ENCODE peak calls at places on chromosomes 4 and X, in six cellular contexts. One of them, this sample, is unnamed.
A peak's percentile ranks its signal among the peaks of the same experiment; 100 is the strongest.

GRCh38 chr4:165991325-165992180 is 118.5 kb downstream of the TLL1 start:
- DNase-seq in uterus: no peak
- DNase-seq in GM23248: peak; percentile 26
- DNase-seq in IMR-90: no peak
- DNase-seq in heart right ventricle: no peak
- DNase-seq in right lobe of liver: no peak
- DNase-seq in this sample: no peak

GRCh38 chrX:123172874-123173273 is 11.2 kb upstream of the GRIA3 start:
- DNase-seq in right lobe of liver: no peak
- DNase-seq in GM23248: no peak
- DNase-seq in heart right ventricle: no peak
- DNase-seq in IMR-90: no peak
- DNase-seq in uterus: no peak
- DNase-seq in this sample: no peak

GRCh38 chr4:40055379-40055872 is 1.2 kb upstream of the N4BP2 start:
- DNase-seq in IMR-90: no peak
- DNase-seq in uterus: no peak
- DNase-seq in right lobe of liver: no peak
- DNase-seq in GM23248: no peak
- DNase-seq in heart right ventricle: no peak
- DNase-seq in this sample: no peak

GRCh38 chr4:33037464-33037863 is 2317.3 kb downstream of the PCDH7 start:
- DNase-seq in GM23248: no peak
- DNase-seq in right lobe of liver: no peak
- DNase-seq in IMR-90: no peak
- DNase-seq in heart right ventricle: no peak
- DNase-seq in uterus: no peak
- DNase-seq in this sample: no peak

GRCh38 chrX:43958529-43958928 is 14.7 kb downstream of the NDP start:
- DNase-seq in heart right ventricle: peak; percentile 35
- DNase-seq in uterus: no peak
- DNase-seq in right lobe of liver: no peak
- DNase-seq in GM23248: peak; percentile 73
- DNase-seq in IMR-90: peak; percentile 83
- DNase-seq in this sample: no peak

GRCh38 chr4:169620846-169621228 is 459 bp downstream of the CLCN3 start:
- DNase-seq in heart right ventricle: peak; percentile 18
- DNase-seq in GM23248: peak; percentile 57
- DNase-seq in IMR-90: no peak
- DNase-seq in right lobe of liver: no peak
- DNase-seq in uterus: no peak
- DNase-seq in this sample: no peak

GRCh38 chrX:69503835-69504625 is at the start of gene NALF2:
- DNase-seq in IMR-90: peak; percentile 11
- DNase-seq in GM23248: peak; percentile 60
- DNase-seq in right lobe of liver: peak; percentile 75
- DNase-seq in heart right ventricle: peak; percentile 44
- DNase-seq in uterus: peak; percentile 35
- DNase-seq in this sample: peak; percentile 85

GRCh38 chrX:18994713-18995112 is 10.8 kb upstream of the PHKA2 start:
- DNase-seq in heart right ventricle: no peak
- DNase-seq in right lobe of liver: no peak
- DNase-seq in IMR-90: peak; percentile 90
- DNase-seq in GM23248: peak; percentile 86
- DNase-seq in uterus: no peak
- DNase-seq in this sample: no peak

GRCh38 chr4:124053872-124054538 is 657.4 kb downstream of the SPRY1 start:
- DNase-seq in right lobe of liver: no peak
- DNase-seq in heart right ventricle: no peak
- DNase-seq in IMR-90: peak; percentile 24
- DNase-seq in GM23248: no peak
- DNase-seq in uterus: no peak
- DNase-seq in this sample: no peak

GRCh38 chr4:17057035-17057434 is 158.6 kb upstream of the LDB2 start:
- DNase-seq in IMR-90: no peak
- DNase-seq in right lobe of liver: no peak
- DNase-seq in heart right ventricle: no peak
- DNase-seq in GM23248: no peak
- DNase-seq in uterus: no peak
- DNase-seq in this sample: no peak

GRCh38 chr4:37243722-37244582 is 591 bp upstream of the NWD2 start:
- DNase-seq in IMR-90: no peak
- DNase-seq in uterus: no peak
- DNase-seq in GM23248: no peak
- DNase-seq in right lobe of liver: no peak
- DNase-seq in heart right ventricle: no peak
- DNase-seq in this sample: no peak

GRCh38 chrX:24305905-24306304 is 8.0 kb downstream of the SUPT20HL2 start:
- DNase-seq in heart right ventricle: no peak
- DNase-seq in uterus: peak; percentile 41
- DNase-seq in GM23248: no peak
- DNase-seq in right lobe of liver: no peak
- DNase-seq in IMR-90: no peak
- DNase-seq in this sample: peak; percentile 80

GRCh38 chr4:172983014-172983413 is 185.6 kb upstream of the GALNT7 start:
- DNase-seq in uterus: no peak
- DNase-seq in heart right ventricle: no peak
- DNase-seq in GM23248: no peak
- DNase-seq in IMR-90: no peak
- DNase-seq in right lobe of liver: no peak
- DNase-seq in this sample: no peak

GRCh38 chrX:98607739-98608138 is 1724.0 kb downstream of the RPA4 start:
- DNase-seq in heart right ventricle: no peak
- DNase-seq in IMR-90: no peak
- DNase-seq in GM23248: no peak
- DNase-seq in uterus: no peak
- DNase-seq in right lobe of liver: no peak
- DNase-seq in this sample: no peak

GRCh38 chr4:182143086-182143821 is 99.9 kb upstream of the TENM3 start:
- DNase-seq in right lobe of liver: no peak
- DNase-seq in uterus: peak; percentile 15
- DNase-seq in heart right ventricle: no peak
- DNase-seq in GM23248: peak; percentile 22
- DNase-seq in IMR-90: peak; percentile 29
- DNase-seq in this sample: no peak

GRCh38 chr4:2935762-2936743 is 27.2 kb downstream of the NOP14 start:
- DNase-seq in GM23248: peak; percentile 32
- DNase-seq in IMR-90: no peak
- DNase-seq in heart right ventricle: no peak
- DNase-seq in uterus: peak; percentile 15
- DNase-seq in right lobe of liver: peak; percentile 42
- DNase-seq in this sample: no peak

GRCh38 chr4:7773401-7774187 is 166.1 kb downstream of the AFAP1 start:
- DNase-seq in heart right ventricle: no peak
- DNase-seq in right lobe of liver: peak; percentile 45
- DNase-seq in uterus: no peak
- DNase-seq in IMR-90: no peak
- DNase-seq in GM23248: no peak
- DNase-seq in this sample: no peak

GRCh38 chrX:103063918-103064434 is at the start of gene BEX1:
- DNase-seq in right lobe of liver: peak; percentile 58
- DNase-seq in heart right ventricle: peak; percentile 13
- DNase-seq in uterus: peak; percentile 46
- DNase-seq in GM23248: peak; percentile 69
- DNase-seq in IMR-90: no peak
- DNase-seq in this sample: peak; percentile 70

DNA sequence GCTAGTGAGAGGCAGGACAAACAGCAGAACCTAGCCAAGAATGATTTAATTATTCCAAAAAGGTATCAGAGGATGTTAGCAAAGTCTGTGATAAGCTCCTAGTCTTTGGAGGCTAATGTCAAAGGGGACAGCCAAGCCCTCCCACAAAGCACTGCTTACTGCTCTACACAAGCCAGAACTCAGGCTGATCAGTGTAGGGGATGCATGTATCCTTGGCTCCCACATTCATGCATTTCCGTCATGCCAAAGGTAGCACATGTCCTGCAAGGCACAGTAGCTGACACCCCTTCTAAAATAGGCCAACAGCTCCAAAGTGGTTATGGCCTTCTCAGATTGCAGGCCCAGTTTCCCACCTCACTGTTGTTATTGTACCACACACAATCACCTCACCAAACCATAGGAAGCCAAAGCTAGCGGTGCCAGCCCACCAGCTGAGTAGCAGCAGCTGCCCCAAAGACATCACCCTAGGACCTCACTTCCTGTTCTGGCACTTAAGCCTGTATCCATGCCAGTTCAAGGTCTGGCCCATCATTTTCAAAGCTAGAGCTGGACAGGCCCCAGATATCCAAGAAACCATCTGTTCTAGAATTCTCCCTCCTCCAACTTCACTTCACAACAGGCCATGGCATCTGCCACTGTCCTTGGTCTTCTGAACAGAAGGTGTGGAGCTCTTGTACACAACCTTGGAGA is 40.9 kb downstream of the TSPAN5 start:
- DNase-seq in IMR-90: no peak
- DNase-seq in right lobe of liver: no peak
- DNase-seq in heart right ventricle: no peak
- DNase-seq in GM23248: no peak
- DNase-seq in uterus: no peak
- DNase-seq in this sample: no peak
- H3K27ac ChIP-seq in IMR-90: no peak overlapping the region
- H3K27ac ChIP-seq in right lobe of liver: no peak overlapping the region
- H3K27ac ChIP-seq in heart right ventricle: no peak overlapping the region
- H3K27ac ChIP-seq in GM23248: no peak overlapping the region
- H3K27ac ChIP-seq in uterus: peak overlapping the region; percentile 78
- H3K27ac ChIP-seq in this sample: no peak overlapping the region

GRCh38 chr4:56976283-56976877 is 1.0 kb downstream of the NOA1 start:
- DNase-seq in uterus: no peak
- DNase-seq in heart right ventricle: no peak
- DNase-seq in right lobe of liver: peak; percentile 57
- DNase-seq in IMR-90: no peak
- DNase-seq in GM23248: peak; percentile 55
- DNase-seq in this sample: no peak

GRCh38 chr4:56978750-56979303 is at the start of gene POLR2B:
- DNase-seq in right lobe of liver: peak; percentile 97
- DNase-seq in uterus: peak; percentile 90
- DNase-seq in GM23248: peak; percentile 97
- DNase-seq in IMR-90: peak; percentile 89
- DNase-seq in heart right ventricle: peak; percentile 96
- DNase-seq in this sample: peak; percentile 96

GRCh38 chr4:56976878-56977320 is 507 bp downstream of the NOA1 start:
- DNase-seq in heart right ventricle: no peak
- DNase-seq in GM23248: peak; percentile 62
- DNase-seq in IMR-90: no peak
- DNase-seq in uterus: no peak
- DNase-seq in right lobe of liver: peak; percentile 76
- DNase-seq in this sample: peak; percentile 69

GRCh38 chr4:56979674-56980073 is 978 bp downstream of the POLR2B start:
- DNase-seq in heart right ventricle: no peak
- DNase-seq in IMR-90: peak; percentile 19
- DNase-seq in GM23248: peak; percentile 69
- DNase-seq in uterus: no peak
- DNase-seq in right lobe of liver: no peak
- DNase-seq in this sample: no peak

GRCh38 chr4:56977321-56978012 is at the start of gene NOA1:
- DNase-seq in right lobe of liver: peak; percentile 97
- DNase-seq in GM23248: peak; percentile 99
- DNase-seq in uterus: peak; percentile 99
- DNase-seq in heart right ventricle: peak; percentile 98
- DNase-seq in IMR-90: peak; percentile 99
- DNase-seq in this sample: peak; percentile 99
- H3K4me1 ChIP-seq in right lobe of liver: no peaks in the 10 kb centered on the region
- H3K4me1 ChIP-seq in GM23248: peaks cover 26% of the 10 kb centered on the region
- H3K4me1 ChIP-seq in uterus: peaks cover 7% of the 10 kb centered on the region
- H3K4me1 ChIP-seq in heart right ventricle: peaks cover 53% of the 10 kb centered on the region
- H3K4me1 ChIP-seq in IMR-90: no peaks in the 10 kb centered on the region
- H3K4me1 ChIP-seq in this sample: peaks cover 9% of the 10 kb centered on the region

DNA sequence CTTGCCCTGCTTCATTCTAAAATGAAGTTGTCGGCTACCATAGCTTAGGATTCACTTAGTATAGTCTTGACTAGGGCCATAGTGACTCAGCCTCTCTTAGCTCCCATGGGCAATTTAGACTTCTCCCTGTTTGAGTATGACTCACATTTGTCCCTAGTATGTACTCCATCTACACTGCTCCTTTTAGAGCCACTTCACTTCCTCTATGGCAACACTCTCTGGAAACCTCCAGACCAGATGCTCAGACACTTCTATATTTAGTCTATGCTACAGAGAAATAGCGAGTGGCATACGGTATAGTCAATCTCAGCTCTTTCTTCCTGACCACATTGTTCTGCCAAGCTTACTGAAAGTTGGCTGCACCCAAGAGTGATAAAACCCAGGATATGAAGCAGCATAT is 11.2 kb downstream of the MEPE start:
- DNase-seq in IMR-90: peak; percentile 52
- DNase-seq in GM23248: peak; percentile 97
- DNase-seq in uterus: no peak
- DNase-seq in heart right ventricle: no peak
- DNase-seq in right lobe of liver: no peak
- DNase-seq in this sample: no peak
- H3K27ac ChIP-seq in IMR-90: no peak overlapping the region
- H3K27ac ChIP-seq in GM23248: peak overlapping the region; percentile 87
- H3K27ac ChIP-seq in uterus: no peak overlapping the region
- H3K27ac ChIP-seq in heart right ventricle: peak overlapping the region; percentile 14
- H3K27ac ChIP-seq in right lobe of liver: no peak overlapping the region
- H3K27ac ChIP-seq in this sample: peak overlapping the region; percentile 21

DNA sequence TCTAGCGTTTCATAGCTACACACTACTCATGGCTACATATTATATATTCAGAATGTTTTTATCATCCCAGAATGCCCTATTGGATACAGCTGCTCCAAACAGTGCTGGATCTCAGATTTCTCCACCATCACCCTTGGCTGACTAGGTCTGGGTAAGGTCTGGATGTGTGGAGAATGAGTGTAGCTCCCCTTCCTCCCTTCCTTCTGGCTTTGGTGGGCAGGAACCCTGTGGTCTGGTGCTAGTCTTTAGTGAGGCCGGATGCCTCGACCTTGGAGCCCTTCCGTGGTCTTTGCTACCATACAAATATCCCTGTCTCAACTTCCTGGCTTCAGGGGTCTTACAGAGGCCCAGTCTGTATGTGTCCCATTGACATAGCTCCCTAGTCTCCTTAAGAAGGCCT is 52.1 kb upstream of the KDR start:
- DNase-seq in heart right ventricle: no peak
- DNase-seq in right lobe of liver: no peak
- DNase-seq in IMR-90: no peak
- DNase-seq in uterus: no peak
- DNase-seq in GM23248: no peak
- DNase-seq in this sample: no peak
- H3K4me1 ChIP-seq in heart right ventricle: peaks cover 59% of the 10 kb centered on the region
- H3K4me1 ChIP-seq in right lobe of liver: no peaks in the 10 kb centered on the region
- H3K4me1 ChIP-seq in IMR-90: peaks cover 12% of the 10 kb centered on the region
- H3K4me1 ChIP-seq in uterus: no peaks in the 10 kb centered on the region
- H3K4me1 ChIP-seq in GM23248: peaks cover 46% of the 10 kb centered on the region
- H3K4me1 ChIP-seq in this sample: no peaks in the 10 kb centered on the region

This sample was measured in right cardiac atrium.